ENCODE peak calls at places on chromosome 12, in four cellular contexts. U, C, I and M are unnamed samples.

GRCh38 chr12:18479266-18479665 is 217.9 kb downstream of the PIK3C2G start:
- DNase-seq in U (no peak), C (no peak), I (no peak), M (no peak)

GRCh38 chr12:74957231-74957630 is 252.4 kb downstream of the KCNC2 start:
- DNase-seq in U (no peak), C (no peak), I (no peak), M (no peak)

GRCh38 chr12:120115692-120116442 is 686 bp downstream of the RAB35 start:
- DNase-seq in U (peak; percentile 48), C (peak; percentile 45), I (peak; percentile 54), M (no peak)

GRCh38 chr12:113658030-113658655 is 186.5 kb upstream of the LHX5 start:
- DNase-seq in U (no peak), C (no peak), I (no peak), M (no peak)

GRCh38 chr12:121764808-121765207 is 28.7 kb downstream of the RHOF start:
- DNase-seq in U (no peak), C (no peak), I (no peak), M (no peak)

GRCh38 chr12:40298341-40298740 is 73.5 kb downstream of the LRRK2 start:
- DNase-seq in U (no peak), C (no peak), I (no peak), M (no peak)

GRCh38 chr12:24864796-24865125 is 84.1 kb downstream of the BCAT1 start:
- DNase-seq in U (no peak), C (no peak), I (no peak), M (no peak)

GRCh38 chr12:132329036-132329738 is at the start of gene GALNT9:
- DNase-seq in U (peak; percentile 72), C (no peak), I (no peak), M (no peak)

GRCh38 chr12:32568241-32568640 is 110.9 kb upstream of the DNM1L start:
- DNase-seq in U (no peak), C (no peak), I (no peak), M (peak; percentile 84)

GRCh38 chr12:64603183-64603841 is 7.0 kb upstream of the RASSF3 start:
- DNase-seq in U (no peak), C (no peak), I (no peak), M (no peak)

GRCh38 chr12:27635349-27635972 is 60.8 kb upstream of the REP15 start:
- DNase-seq in U (no peak), C (no peak), I (peak; percentile 13), M (peak; percentile 49)

GRCh38 chr12:96045566-96045965 is 10.2 kb upstream of the LTA4H start:
- DNase-seq in U (no peak), C (peak; percentile 49), I (no peak), M (no peak)

GRCh38 chr12:130685250-130685649 is 30.8 kb downstream of the RIMBP2 start:
- DNase-seq in U (no peak), C (no peak), I (no peak), M (no peak)

GRCh38 chr12:70049596-70050360 is 193.5 kb upstream of the CNOT2 start:
- DNase-seq in U (no peak), C (no peak), I (no peak), M (no peak)

GRCh38 chr12:26188132-26188531 is 7.2 kb upstream of the SSPN start:
- DNase-seq in U (no peak), C (no peak), I (no peak), M (no peak)

GRCh38 chr12:106331594-106331993 is 26.0 kb upstream of the POLR3B start:
- DNase-seq in U (no peak), C (no peak), I (no peak), M (no peak)

GRCh38 chr12:41189395-41190251 is 1.5 kb downstream of the PDZRN4 start:
- DNase-seq in U (peak; percentile 27), C (no peak), I (no peak), M (no peak)

GRCh38 chr12:3171195-3171591 is 94.0 kb downstream of the TSPAN9 start:
- DNase-seq in U (no peak), C (no peak), I (no peak), M (no peak)

GRCh38 chr12:58254463-58254862 is 313.1 kb downstream of the ATP23 start:
- DNase-seq in U (no peak), C (no peak), I (no peak), M (no peak)

GRCh38 chr12:77122236-77122635 is 56.9 kb upstream of the E2F7 start:
- DNase-seq in U (no peak), C (no peak), I (peak; percentile 4), M (peak; percentile 75)

GRCh38 chr12:109289004-109289403 is 20.1 kb downstream of the FOXN4 start:
- DNase-seq in U (no peak), C (no peak), I (no peak), M (no peak)

GRCh38 chr12:70691018-70691672 is 53.9 kb upstream of the PTPRB start:
- DNase-seq in U (no peak), C (no peak), I (no peak), M (no peak)

GRCh38 chr12:15629761-15630160 is 159.4 kb downstream of the EPS8 start:
- DNase-seq in U (no peak), C (no peak), I (no peak), M (no peak)

GRCh38 chr12:58918475-58918874 is 1.8 kb downstream of the LRIG3 start:
- DNase-seq in U (no peak), C (no peak), I (no peak), M (no peak)

GRCh38 chr12:96989916-96990315 is 82.9 kb downstream of the NEDD1 start:
- DNase-seq in U (peak; percentile 50), C (no peak), I (peak; percentile 31), M (no peak)

GRCh38 chr12:24975425-24975824 is 26.5 kb upstream of the BCAT1 start:
- DNase-seq in U (no peak), C (no peak), I (peak; percentile 24), M (no peak)

GRCh38 chr12:128385736-128386135 is 118.8 kb downstream of the TMEM132C start:
- DNase-seq in U (no peak), C (no peak), I (no peak), M (no peak)

GRCh38 chr12:7017870-7018349 is 366 bp downstream of the LPCAT3 start:
- DNase-seq in U (no peak), C (peak; percentile 36), I (no peak), M (no peak)

GRCh38 chr12:87952850-87953249 is 76.4 kb downstream of the C12orf50 start:
- DNase-seq in U (no peak), C (no peak), I (no peak), M (no peak)

GRCh38 chr12:30992381-30992780 is 65.8 kb downstream of the TSPAN11 start:
- DNase-seq in U (no peak), C (no peak), I (no peak), M (no peak)

GRCh38 chr12:126512916-126513913 is 1448.0 kb downstream of the AACS start:
- DNase-seq in U (no peak), C (no peak), I (no peak), M (no peak)

GRCh38 chr12:52037248-52037861 is 13.9 kb upstream of the NR4A1 start:
- DNase-seq in U (peak; percentile 74), C (peak; percentile 71), I (peak; percentile 61), M (no peak)

GRCh38 chr12:42507589-42507988 is 82.0 kb downstream of the PRICKLE1 start:
- DNase-seq in U (no peak), C (no peak), I (no peak), M (no peak)

GRCh38 chr12:47078086-47078395 is 1.4 kb upstream of the PCED1B start:
- DNase-seq in U (no peak), C (no peak), I (no peak), M (no peak)

GRCh38 chr12:47079894-47080724 is at the start of gene AMIGO2:
- DNase-seq in U (peak; percentile 58), C (peak; percentile 70), I (peak; percentile 46), M (no peak)

GRCh38 chr12:47080725-47081502 is 1.2 kb upstream of the AMIGO2 start:
- DNase-seq in U (peak; percentile 39), C (peak; percentile 75), I (peak; percentile 46), M (no peak)

GRCh38 chr12:47078733-47079364 is 572 bp upstream of the PCED1B start:
- DNase-seq in U (no peak), C (peak; percentile 60), I (peak; percentile 34), M (no peak)

DNA sequence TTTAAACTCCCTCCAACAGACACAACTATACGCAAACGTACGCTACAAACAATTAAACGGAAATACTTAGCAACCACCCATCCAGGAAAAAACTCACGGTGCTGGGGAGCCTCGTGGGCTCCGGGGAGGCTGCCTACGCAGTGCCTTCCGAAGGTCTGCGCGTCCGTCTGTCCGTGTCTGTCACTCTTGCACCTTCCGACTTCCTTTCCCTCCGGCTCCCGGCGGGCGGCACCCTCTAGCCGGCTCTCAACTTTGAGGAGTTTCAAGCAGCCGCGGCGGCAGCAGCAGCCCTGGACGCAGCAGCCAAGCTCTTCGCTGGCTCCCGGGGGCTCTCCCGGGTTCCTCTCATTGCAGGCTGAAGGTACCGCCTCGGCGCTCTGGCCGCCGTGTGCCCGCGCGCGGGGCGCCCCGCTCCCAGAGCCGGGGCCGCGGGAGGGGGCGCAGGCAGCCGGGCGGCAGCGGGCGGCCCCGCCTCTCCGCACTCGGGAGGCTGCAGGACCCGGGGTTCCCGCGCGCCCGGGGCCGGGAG is at the start of gene PCED1B:
- DNase-seq in U (peak; percentile 70), C (peak; percentile 86), I (peak; percentile 83), M (peak; percentile 49)
- TF ChIP-seq CTCF in U (no peak), C (peak; percentile 34), I (peak; percentile 64), M (peak; percentile 61)

DNA sequence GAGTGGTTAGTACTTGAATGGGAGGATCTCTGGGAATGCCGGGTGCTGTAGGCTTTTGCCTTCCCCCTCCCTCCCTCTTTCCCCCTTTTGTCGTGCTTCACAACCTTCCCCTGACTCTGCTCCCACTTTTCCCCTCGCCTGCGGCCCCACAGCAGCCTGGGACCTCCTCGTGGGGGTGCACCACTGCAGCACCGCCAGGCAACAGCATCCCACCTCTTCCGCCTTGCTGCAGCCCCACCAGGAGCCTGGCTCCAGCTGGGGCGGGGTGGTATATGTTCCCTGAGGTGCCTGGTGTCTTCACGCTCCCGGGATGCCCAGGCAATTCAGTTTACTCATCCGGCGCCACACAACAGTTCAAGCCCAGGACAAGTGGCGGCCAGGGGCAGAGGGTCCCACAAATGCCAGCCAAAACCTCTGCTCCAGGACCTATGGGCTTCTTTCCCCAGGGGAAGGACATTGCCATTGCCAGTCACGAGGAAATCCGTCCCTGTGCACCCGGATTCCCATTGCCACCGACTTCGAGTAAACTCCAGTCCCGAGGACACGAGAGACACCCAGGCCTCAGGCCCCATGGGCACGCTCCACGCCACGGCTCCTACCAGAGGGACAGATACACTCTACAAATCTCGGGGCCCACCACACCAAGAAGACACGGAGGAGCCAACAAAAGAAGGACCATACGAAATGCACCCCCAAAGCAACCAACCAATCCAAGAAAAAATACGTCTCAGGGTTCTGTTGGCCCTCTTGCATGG is 181.7 kb downstream of the ALG10 start:
- DNase-seq in U (no peak), C (no peak), I (no peak), M (no peak)
- TF ChIP-seq CTCF in U (no peak), C (no peak), I (no peak), M (no peak)

GRCh38 chr12:20194171-20194570 is 174.2 kb upstream of the PDE3A start:
- DNase-seq in U (peak; percentile 46), C (no peak), I (no peak), M (no peak)
- TF ChIP-seq CTCF in U (no peak), C (no peak), I (no peak), M (peak; percentile 44)

GRCh38 chr12:65922077-65922476 is 97.8 kb downstream of the HMGA2 start:
- DNase-seq in U (no peak), C (no peak), I (no peak), M (no peak)

GRCh38 chr12:65925626-65926025 is 101.3 kb downstream of the HMGA2 start:
- DNase-seq in U (no peak), C (no peak), I (peak; percentile 34), M (no peak)

GRCh38 chr12:65926119-65927004 is 102.1 kb downstream of the HMGA2 start:
- DNase-seq in U (no peak), C (no peak), I (no peak), M (no peak)

GRCh38 chr12:65918057-65918456 is 93.8 kb downstream of the HMGA2 start:
- DNase-seq in U (no peak), C (no peak), I (no peak), M (no peak)

GRCh38 chr12:65923228-65923627 is 98.9 kb downstream of the HMGA2 start:
- DNase-seq in U (no peak), C (no peak), I (no peak), M (no peak)
- TF ChIP-seq CTCF in U (no peak), C (no peak), I (no peak), M (no peak)